ENCODE peak calls at places on chromosomes 12 and 14, in ten cellular contexts. X, F, Y, Z, M, R, E, U, I and G are unnamed samples.

GRCh38 chr12:76318773-76319594 is 29.2 kb downstream of the BBS10 start:
- DNase-seq in Z (no peak), U (no peak), F (no peak), I (no peak), Y (no peak), R (no peak), E (no peak), X (no peak), M (no peak), G (no peak)

GRCh38 chr14:103696466-103697071 is 18.7 kb downstream of the XRCC3 start:
- DNase-seq in U (no peak), X (peak), E (peak), Z (no peak), M (peak), Y (peak), R (no peak), F (no peak), I (no peak), G (peak)

GRCh38 chr12:76236640-76237039 is 111.6 kb downstream of the BBS10 start:
- DNase-seq in U (peak), M (peak), Z (no peak), Y (no peak), X (no peak), I (no peak), R (no peak), F (no peak), E (no peak), G (peak)

GRCh38 chr12:57603758-57604453 is 718 bp upstream of the DTX3 start:
- DNase-seq in X (peak), F (no peak), I (no peak), U (no peak), Y (no peak), M (peak), E (no peak), R (no peak), Z (no peak), G (peak)

GRCh38 chr12:25943940-25944339 is 14.5 kb upstream of the RASSF8 start:
- DNase-seq in Z (no peak), R (no peak), E (no peak), M (no peak), U (no peak), Y (no peak), X (no peak), F (no peak), I (no peak), G (no peak)

GRCh38 chr14:93765032-93765626 is 23.2 kb downstream of the PRIMA1 start:
- DNase-seq in E (no peak), I (no peak), X (no peak), M (no peak), R (no peak), Z (no peak), F (no peak), U (no peak), Y (no peak), G (no peak)

GRCh38 chr14:66365388-66365787 is 120.8 kb upstream of the CCDC196 start:
- DNase-seq in X (no peak), Y (no peak), F (no peak), M (no peak), Z (no peak), I (no peak), E (no peak), R (no peak), U (no peak), G (no peak)

GRCh38 chr12:78566461-78566860 is 298.1 kb upstream of the SYT1 start:
- DNase-seq in R (no peak), U (no peak), Z (no peak), E (no peak), X (no peak), I (no peak), M (no peak), Y (no peak), F (no peak), G (no peak)

GRCh38 chr12:78951746-78952532 is 87.4 kb downstream of the SYT1 start:
- DNase-seq in Z (no peak), F (no peak), R (no peak), U (no peak), I (no peak), E (no peak), X (no peak), Y (no peak), M (peak), G (peak)

GRCh38 chr14:75448209-75448608 is 20.4 kb downstream of the JDP2 start:
- DNase-seq in X (no peak), U (no peak), I (no peak), Y (no peak), R (no peak), F (no peak), M (no peak), Z (no peak), E (no peak), G (no peak)

GRCh38 chr12:58364389-58365086 is 423.2 kb downstream of the ATP23 start:
- DNase-seq in X (peak), R (no peak), U (peak), Y (no peak), I (no peak), F (no peak), E (no peak), M (peak), Z (no peak), G (peak)

GRCh38 chr14:21825147-21825743 is 151.6 kb upstream of the OR4E1 start:
- DNase-seq in I (peak), X (no peak), R (peak), Z (no peak), E (no peak), Y (peak), F (peak), M (no peak), U (peak), G (peak)

GRCh38 chr12:99259040-99259934 is 388.3 kb upstream of the GARIN6 start:
- DNase-seq in Z (no peak), M (peak), R (no peak), F (no peak), U (no peak), X (no peak), E (no peak), I (no peak), Y (no peak), G (peak)

GRCh38 chr12:70487440-70487839 is 121.3 kb downstream of the KCNMB4 start:
- DNase-seq in Z (no peak), I (no peak), M (peak), E (no peak), X (no peak), F (no peak), R (no peak), U (no peak), Y (peak), G (no peak)

GRCh38 chr14:61466249-61466904 is 145.0 kb downstream of the PRKCH start:
- DNase-seq in Z (peak), I (no peak), U (peak), F (no peak), R (no peak), X (peak), M (peak), Y (no peak), E (no peak), G (peak)

GRCh38 chr12:104720346-104721064 is 237.6 kb downstream of the SLC41A2 start:
- DNase-seq in E (no peak), Z (no peak), Y (no peak), X (peak), F (peak), M (peak), I (peak), U (no peak), R (peak), G (no peak)

GRCh38 chr14:36518031-36518585 is 1.9 kb downstream of the NKX2-1 start:
- DNase-seq in I (no peak), X (no peak), Z (no peak), E (no peak), M (no peak), Y (no peak), R (peak), F (no peak), U (no peak), G (no peak)

GRCh38 chr12:132766380-132767085 is 4.9 kb upstream of the ANKLE2 start:
- DNase-seq in M (peak), U (no peak), E (no peak), I (no peak), X (peak), Y (no peak), Z (no peak), F (no peak), R (no peak), G (peak)

GRCh38 chr14:96205059-96205993 is 687 bp downstream of the BDKRB2 start:
- DNase-seq in U (peak), X (no peak), E (no peak), Z (no peak), R (no peak), I (no peak), M (no peak), F (no peak), Y (peak), G (no peak)

GRCh38 chr14:55930016-55930784 is 188.0 kb upstream of the PELI2 start:
- DNase-seq in R (no peak), Z (no peak), M (no peak), F (no peak), I (no peak), X (no peak), E (no peak), Y (no peak), U (no peak), G (no peak)

GRCh38 chr14:78356406-78356805 is 186.2 kb downstream of the NRXN3 start:
- DNase-seq in U (no peak), X (no peak), Y (no peak), I (no peak), Z (no peak), M (no peak), F (no peak), R (no peak), E (no peak), G (no peak)

GRCh38 chr12:123705935-123706334 is 6.2 kb upstream of the ATP6V0A2 start:
- DNase-seq in Y (peak), E (no peak), U (peak), X (no peak), F (no peak), I (no peak), R (no peak), M (no peak), Z (no peak), G (peak)

GRCh38 chr12:116299548-116300150 is 22.2 kb upstream of the MED13L start:
- DNase-seq in M (no peak), E (no peak), Y (no peak), R (no peak), X (peak), F (no peak), U (no peak), I (no peak), Z (no peak), G (no peak)

GRCh38 chr12:7369274-7369729 is 65.4 kb downstream of the ACSM4 start:
- DNase-seq in M (no peak), R (no peak), E (no peak), I (no peak), U (no peak), Y (no peak), X (no peak), F (no peak), Z (no peak), G (peak)

GRCh38 chr12:80412343-80412953 is 31.6 kb upstream of the PTPRQ start:
- DNase-seq in R (peak), F (no peak), I (no peak), Y (peak), M (peak), U (peak), E (no peak), Z (no peak), X (peak), G (peak)

GRCh38 chr12:62802981-62803380 is 132.0 kb downstream of the PPM1H start:
- DNase-seq in M (no peak), F (no peak), E (no peak), U (no peak), Y (no peak), Z (no peak), R (no peak), I (no peak), X (peak), G (no peak)

GRCh38 chr12:71691504-71692129 is 5.7 kb downstream of the TMEM19 start:
- DNase-seq in R (no peak), M (no peak), U (no peak), Y (peak), F (no peak), E (no peak), X (no peak), Z (no peak), I (no peak), G (no peak)

GRCh38 chr12:79455314-79455713 is 235.4 kb downstream of the PAWR start:
- DNase-seq in U (no peak), M (peak), Z (no peak), R (no peak), Y (no peak), X (no peak), I (no peak), E (no peak), F (no peak), G (peak)

GRCh38 chr14:22381751-22382150 is 207.3 kb downstream of the DAD1 start:
- DNase-seq in X (no peak), M (no peak), U (no peak), R (no peak), E (no peak), Y (no peak), Z (no peak), I (no peak), F (no peak), G (no peak)

GRCh38 chr12:113794774-113795173 is 171.4 kb downstream of the RBM19 start:
- DNase-seq in R (no peak), Y (no peak), E (no peak), U (no peak), Z (no peak), M (no peak), F (no peak), I (no peak), X (no peak), G (no peak)

GRCh38 chr14:94036328-94037167 is 10.4 kb downstream of the OTUB2 start:
- DNase-seq in M (peak), R (peak), X (peak), U (peak), I (peak), Z (no peak), E (peak), F (peak), Y (peak), G (peak)

GRCh38 chr12:49838973-49839633 is 3.8 kb downstream of the BCDIN3D start:
- DNase-seq in E (no peak), Z (no peak), Y (peak), I (peak), M (no peak), R (peak), F (no peak), X (peak), U (peak), G (peak)

GRCh38 chr12:122929812-122930211 is 33.9 kb upstream of the VPS37B start:
- DNase-seq in Z (no peak), M (no peak), R (no peak), E (no peak), U (no peak), F (no peak), Y (no peak), I (no peak), X (no peak), G (no peak)

DNA sequence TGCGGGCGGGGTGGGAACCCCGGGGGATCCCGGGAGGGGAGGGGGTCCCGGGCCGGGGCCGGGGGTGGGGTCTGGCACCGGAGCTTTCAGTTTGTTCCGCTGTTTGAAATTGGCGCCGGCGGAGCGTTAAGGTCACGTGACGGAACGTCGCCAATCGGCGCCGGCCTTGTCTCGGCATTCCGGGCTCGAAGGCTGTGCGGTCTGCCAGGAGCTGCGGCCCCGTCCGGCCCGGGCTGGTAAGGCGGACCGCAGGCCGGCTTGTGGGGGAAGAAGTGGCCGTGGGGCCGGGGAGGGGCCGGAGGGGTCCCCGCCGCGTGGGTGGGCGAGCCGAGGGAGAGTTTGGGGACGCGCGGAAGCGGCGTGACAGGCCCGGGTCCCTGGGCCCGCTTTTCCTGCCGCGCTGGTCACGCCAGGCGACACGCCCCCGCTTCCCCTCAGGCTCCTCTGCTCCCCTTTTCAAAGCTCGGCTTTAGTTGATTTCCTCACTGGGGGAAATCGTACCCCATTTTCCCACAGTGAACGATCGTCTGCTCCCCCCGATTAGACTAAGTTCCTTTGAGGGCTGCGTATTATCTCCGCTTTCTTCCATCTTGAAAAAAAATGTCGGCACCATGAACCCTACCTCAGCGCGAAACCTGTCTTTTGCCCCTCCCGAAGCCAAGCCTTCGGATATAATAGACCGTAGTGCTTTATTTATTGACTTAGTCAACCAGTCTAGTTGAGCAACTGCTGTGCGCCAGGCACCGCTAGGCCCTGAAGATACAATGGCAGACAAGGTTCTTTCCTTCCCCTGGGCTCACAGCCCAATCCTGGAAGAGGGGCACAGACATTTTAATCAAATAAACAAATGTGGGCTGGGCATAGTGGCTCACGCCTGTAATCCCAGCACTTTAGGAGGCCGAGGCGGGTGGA is at the start of the genes FOXM1 and RHNO1:
- DNase-seq in F (peak), E (peak), Z (peak), M (peak), I (peak), U (peak), X (peak), R (peak), Y (peak), G (peak)
- TF ChIP-seq CTCF in F (no peak), E (no peak), Z (no peak), M (no peak), I (no peak), U (no peak), X (no peak), R (peak), Y (no peak), G (no peak)

DNA sequence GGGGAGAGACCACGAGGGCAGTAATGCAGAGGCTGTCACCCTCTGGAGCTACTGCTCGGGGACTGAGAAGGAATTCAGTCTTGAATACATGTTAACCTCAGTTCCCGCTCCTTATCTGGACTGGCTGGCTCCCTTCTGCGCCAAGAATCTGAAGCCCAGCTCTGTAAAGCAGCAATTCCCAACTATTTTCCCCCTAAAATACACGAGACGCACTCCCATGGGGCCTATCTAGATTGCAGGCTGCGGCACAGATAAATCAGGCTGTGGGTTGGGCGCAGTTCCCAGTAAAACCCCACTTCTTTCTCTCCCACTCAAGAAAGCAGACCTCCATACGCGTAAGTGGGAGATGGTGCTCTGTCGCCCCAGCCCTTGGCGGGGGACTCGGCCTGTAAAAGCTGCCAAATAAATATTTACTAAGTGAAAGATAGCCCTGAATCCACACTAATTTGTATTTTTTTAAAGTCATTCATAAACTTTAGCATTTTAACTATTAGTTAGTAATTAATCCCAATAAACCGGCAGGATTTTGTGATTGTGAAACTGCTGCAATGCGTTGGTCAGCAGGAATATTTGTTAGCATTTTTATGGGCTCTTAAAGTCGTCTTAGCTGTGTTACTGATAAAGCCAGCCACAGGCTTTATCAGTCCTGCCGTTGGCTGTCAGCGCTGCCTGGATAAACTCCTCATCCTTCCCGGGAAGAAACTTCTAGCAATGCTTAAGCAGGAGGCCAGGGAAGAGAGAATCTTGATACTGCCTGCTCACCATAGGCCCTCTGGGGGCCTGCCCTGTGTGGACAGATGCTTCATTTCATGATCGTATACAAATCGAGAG is 17.8 kb downstream of the FBXL14 start:
- DNase-seq in R (no peak), M (peak), I (no peak), F (no peak), Y (no peak), U (no peak), E (no peak), Z (no peak), X (peak), G (peak)
- TF ChIP-seq CTCF in R (no peak), M (no peak), I (no peak), F (no peak), Y (no peak), U (no peak), E (no peak), Z (no peak), X (no peak), G (peak)

GRCh38 chr12:48126953-48127630 is 7.9 kb downstream of the PFKM start:
- DNase-seq in U (no peak), X (no peak), Z (no peak), M (no peak), F (no peak), E (no peak), Y (no peak), I (no peak), R (no peak), G (no peak)
- TF ChIP-seq CTCF in U (no peak), X (no peak), Z (no peak), M (no peak), F (no peak), E (no peak), Y (no peak), I (no peak), R (no peak), G (no peak)

GRCh38 chr12:47841910-47842309 is 22.2 kb upstream of the HDAC7 start:
- DNase-seq in X (no peak), U (no peak), R (no peak), I (no peak), M (no peak), Y (no peak), F (no peak), E (no peak), Z (no peak), G (peak)

GRCh38 chr12:47845066-47845465 is 25.4 kb upstream of the HDAC7 start:
- DNase-seq in I (no peak), U (no peak), X (no peak), R (no peak), F (no peak), M (no peak), Y (no peak), Z (no peak), E (no peak), G (no peak)

GRCh38 chr12:47841506-47841905 is 21.8 kb upstream of the HDAC7 start:
- DNase-seq in U (no peak), F (no peak), E (no peak), X (peak), M (no peak), Z (no peak), R (no peak), I (no peak), Y (no peak), G (peak)

GRCh38 chr12:47844264-47845020 is 24.7 kb upstream of the HDAC7 start:
- DNase-seq in F (no peak), I (no peak), X (peak), E (no peak), U (no peak), M (no peak), Y (no peak), R (no peak), Z (peak), G (no peak)

DNA sequence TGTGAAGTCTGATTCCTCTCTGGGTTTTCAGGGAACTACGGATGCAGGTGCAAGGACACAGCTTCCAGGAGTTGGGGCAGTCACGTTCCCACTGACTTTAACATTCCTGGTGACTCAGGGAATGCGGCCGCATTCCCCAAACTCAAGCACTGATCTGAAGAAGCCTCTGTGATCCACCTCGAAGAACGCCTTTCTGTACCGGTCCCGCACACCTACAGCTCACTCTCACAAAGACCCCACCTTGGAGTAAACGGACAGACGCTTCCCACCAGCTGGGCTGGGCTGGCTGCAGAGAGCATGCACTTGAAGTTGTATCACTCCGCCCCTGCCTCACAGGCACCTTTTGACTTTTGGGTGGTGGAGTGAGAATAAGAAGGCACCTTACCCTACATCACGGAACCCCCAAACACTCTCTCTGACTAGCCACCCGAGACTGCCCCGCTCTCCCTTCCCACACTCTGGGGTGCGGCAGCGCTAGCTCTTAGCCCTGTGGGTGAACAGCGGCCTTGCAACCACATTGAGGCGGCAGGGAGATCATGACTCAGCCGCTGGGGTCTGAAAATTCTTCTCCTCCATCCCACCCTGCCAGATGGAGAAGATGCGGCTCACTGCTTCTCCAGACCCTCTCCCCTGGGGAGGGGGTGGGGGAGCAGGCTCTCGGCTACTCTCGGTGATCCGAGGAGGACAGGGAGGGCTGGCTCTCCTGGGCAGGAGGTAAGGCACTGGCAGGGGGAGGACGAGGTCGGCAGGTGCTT is 23.7 kb upstream of the HDAC7 start:
- DNase-seq in U (no peak), I (no peak), Z (no peak), E (no peak), Y (no peak), M (no peak), R (no peak), F (no peak), X (no peak), G (no peak)
- TF ChIP-seq CTCF in U (no peak), I (no peak), Z (no peak), E (no peak), Y (no peak), M (no peak), R (no peak), F (no peak), X (no peak), G (no peak)